ENCODE peak calls at places on chromosomes 6 and 20, in five cellular contexts. One of them, this sample, is unnamed. For H3K9me3, the result is how much of the 10 kb centered on the place peaks cover.

GRCh38 chr6:30206799-30207618 is 6.2 kb downstream of the TRIM26 start:
- DNase-seq in upper lobe of right lung: peak
- DNase-seq in tibial artery: no peak
- DNase-seq in spleen: no peak
- DNase-seq in CD8-positive, alpha-beta memory T cell: no peak
- DNase-seq in this sample: no peak

GRCh38 chr6:143539723-143540122 is 28.2 kb upstream of the FUCA2 start:
- DNase-seq in upper lobe of right lung: no peak
- DNase-seq in tibial artery: no peak
- DNase-seq in spleen: no peak
- DNase-seq in CD8-positive, alpha-beta memory T cell: no peak
- DNase-seq in this sample: no peak

GRCh38 chr6:64685401-64685800 is 1021.6 kb downstream of the EYS start:
- DNase-seq in upper lobe of right lung: no peak
- DNase-seq in tibial artery: no peak
- DNase-seq in spleen: no peak
- DNase-seq in CD8-positive, alpha-beta memory T cell: no peak
- DNase-seq in this sample: no peak

GRCh38 chr6:41625442-41625841 is 12.8 kb upstream of the MDFI start:
- DNase-seq in upper lobe of right lung: peak
- DNase-seq in tibial artery: peak
- DNase-seq in spleen: no peak
- DNase-seq in CD8-positive, alpha-beta memory T cell: no peak
- DNase-seq in this sample: no peak

GRCh38 chr6:52416629-52417151 is 3.5 kb upstream of the EFHC1 start:
- DNase-seq in upper lobe of right lung: no peak
- DNase-seq in tibial artery: no peak
- DNase-seq in spleen: no peak
- DNase-seq in CD8-positive, alpha-beta memory T cell: no peak
- DNase-seq in this sample: no peak

GRCh38 chr20:9705722-9706476 is 133.0 kb downstream of the PAK5 start:
- DNase-seq in upper lobe of right lung: no peak
- DNase-seq in tibial artery: no peak
- DNase-seq in spleen: no peak
- DNase-seq in CD8-positive, alpha-beta memory T cell: no peak
- DNase-seq in this sample: no peak

GRCh38 chr6:168105813-168106660 is 27.0 kb upstream of the FRMD1 start:
- DNase-seq in upper lobe of right lung: peak
- DNase-seq in tibial artery: no peak
- DNase-seq in spleen: peak
- DNase-seq in CD8-positive, alpha-beta memory T cell: no peak
- DNase-seq in this sample: no peak

GRCh38 chr6:129567374-129567773 is 142.6 kb downstream of the ARHGAP18 start:
- DNase-seq in upper lobe of right lung: no peak
- DNase-seq in tibial artery: peak
- DNase-seq in spleen: no peak
- DNase-seq in CD8-positive, alpha-beta memory T cell: no peak
- DNase-seq in this sample: no peak

GRCh38 chr20:39165099-39165498 is 203.0 kb downstream of the DHX35 start:
- DNase-seq in upper lobe of right lung: no peak
- DNase-seq in tibial artery: no peak
- DNase-seq in spleen: no peak
- DNase-seq in CD8-positive, alpha-beta memory T cell: no peak
- DNase-seq in this sample: no peak

GRCh38 chr6:16288163-16288562 is 49.8 kb downstream of the GMPR start:
- DNase-seq in upper lobe of right lung: no peak
- DNase-seq in tibial artery: no peak
- DNase-seq in spleen: no peak
- DNase-seq in CD8-positive, alpha-beta memory T cell: no peak
- DNase-seq in this sample: no peak

GRCh38 chr6:144335914-144336313 is 50.8 kb downstream of the UTRN start:
- DNase-seq in upper lobe of right lung: no peak
- DNase-seq in tibial artery: no peak
- DNase-seq in spleen: peak
- DNase-seq in CD8-positive, alpha-beta memory T cell: no peak
- DNase-seq in this sample: no peak

GRCh38 chr6:142121342-142121741 is 11.4 kb upstream of the GJE1 start:
- DNase-seq in upper lobe of right lung: no peak
- DNase-seq in tibial artery: no peak
- DNase-seq in spleen: no peak
- DNase-seq in CD8-positive, alpha-beta memory T cell: no peak
- DNase-seq in this sample: no peak

GRCh38 chr6:35489995-35490791 is 6.7 kb downstream of the TEAD3 start:
- DNase-seq in upper lobe of right lung: peak
- DNase-seq in tibial artery: peak
- DNase-seq in spleen: no peak
- DNase-seq in CD8-positive, alpha-beta memory T cell: no peak
- DNase-seq in this sample: no peak

GRCh38 chr20:64026-64603 is 23.4 kb upstream of the DEFB125 start:
- DNase-seq in upper lobe of right lung: no peak
- DNase-seq in tibial artery: no peak
- DNase-seq in spleen: no peak
- DNase-seq in CD8-positive, alpha-beta memory T cell: no peak
- DNase-seq in this sample: no peak
- H3K9me3 ChIP-seq in upper lobe of right lung: under half
- H3K9me3 ChIP-seq in tibial artery: under half
- H3K9me3 ChIP-seq in spleen: under half
- H3K9me3 ChIP-seq in CD8-positive, alpha-beta memory T cell: under half
- H3K9me3 ChIP-seq in this sample: under half

GRCh38 chr6:106037060-106037459 is 49.1 kb upstream of the PRDM1 start:
- DNase-seq in upper lobe of right lung: no peak
- DNase-seq in tibial artery: no peak
- DNase-seq in spleen: no peak
- DNase-seq in CD8-positive, alpha-beta memory T cell: no peak
- DNase-seq in this sample: no peak
- H3K9me3 ChIP-seq in upper lobe of right lung: under half
- H3K9me3 ChIP-seq in tibial artery: under half
- H3K9me3 ChIP-seq in spleen: under half
- H3K9me3 ChIP-seq in CD8-positive, alpha-beta memory T cell: under half
- H3K9me3 ChIP-seq in this sample: under half

DNA sequence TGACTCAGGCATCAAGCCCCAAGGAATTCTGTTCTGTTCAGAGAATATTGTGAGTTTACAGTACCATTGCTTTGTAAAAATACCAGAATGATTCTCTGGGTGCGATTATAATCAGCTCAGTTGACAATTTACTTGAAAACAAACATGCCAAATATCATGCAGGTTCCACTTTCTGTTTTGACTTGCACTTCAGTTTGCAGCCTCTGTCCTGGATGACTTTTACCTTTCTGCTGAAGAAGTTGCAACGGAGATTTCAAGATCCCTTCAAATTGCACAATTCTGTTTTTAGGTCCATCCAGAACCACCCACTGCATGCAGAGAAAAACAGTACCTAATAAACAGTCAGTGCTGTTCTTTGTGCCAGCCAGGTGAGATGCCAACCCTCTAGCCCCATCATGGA is 3.4 kb downstream of the CD40 start:
- DNase-seq in upper lobe of right lung: no peak
- DNase-seq in tibial artery: no peak
- DNase-seq in spleen: no peak
- DNase-seq in CD8-positive, alpha-beta memory T cell: no peak
- DNase-seq in this sample: no peak
- H3K9me3 ChIP-seq in upper lobe of right lung: under half
- H3K9me3 ChIP-seq in tibial artery: under half
- H3K9me3 ChIP-seq in spleen: under half
- H3K9me3 ChIP-seq in CD8-positive, alpha-beta memory T cell: under half
- H3K9me3 ChIP-seq in this sample: under half

GRCh38 chr6:61210549-61210948 is 1075.5 kb downstream of the KHDRBS2 start:
- DNase-seq in upper lobe of right lung: no peak
- DNase-seq in tibial artery: no peak
- DNase-seq in spleen: no peak
- DNase-seq in CD8-positive, alpha-beta memory T cell: no peak
- DNase-seq in this sample: no peak
- H3K9me3 ChIP-seq in upper lobe of right lung: under half
- H3K9me3 ChIP-seq in tibial artery: under half
- H3K9me3 ChIP-seq in spleen: half or more
- H3K9me3 ChIP-seq in CD8-positive, alpha-beta memory T cell: under half
- H3K9me3 ChIP-seq in this sample: under half

DNA sequence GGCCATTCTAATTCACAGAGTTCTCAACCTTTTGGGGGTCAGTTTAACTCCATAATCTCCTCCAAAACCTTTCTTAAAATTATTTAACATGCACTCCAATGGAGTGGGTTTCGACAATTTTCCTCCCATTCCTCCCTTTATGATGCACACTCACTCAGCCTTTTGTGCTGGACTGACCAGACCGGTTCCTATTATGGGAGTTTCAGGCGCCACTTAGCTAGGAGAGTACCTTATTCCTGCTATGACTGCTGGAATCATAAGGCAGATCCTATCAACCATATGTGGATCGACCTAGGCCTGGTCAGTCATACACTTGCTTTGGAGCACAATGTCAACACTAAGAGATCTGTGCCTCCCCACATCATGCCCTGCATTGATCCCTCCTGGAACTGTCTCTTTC is 63.9 kb upstream of the MOCS1 start:
- DNase-seq in upper lobe of right lung: no peak
- DNase-seq in tibial artery: no peak
- DNase-seq in spleen: no peak
- DNase-seq in CD8-positive, alpha-beta memory T cell: no peak
- DNase-seq in this sample: no peak
- H3K9me3 ChIP-seq in upper lobe of right lung: under half
- H3K9me3 ChIP-seq in tibial artery: under half
- H3K9me3 ChIP-seq in spleen: half or more
- H3K9me3 ChIP-seq in CD8-positive, alpha-beta memory T cell: under half
- H3K9me3 ChIP-seq in this sample: under half

DNA sequence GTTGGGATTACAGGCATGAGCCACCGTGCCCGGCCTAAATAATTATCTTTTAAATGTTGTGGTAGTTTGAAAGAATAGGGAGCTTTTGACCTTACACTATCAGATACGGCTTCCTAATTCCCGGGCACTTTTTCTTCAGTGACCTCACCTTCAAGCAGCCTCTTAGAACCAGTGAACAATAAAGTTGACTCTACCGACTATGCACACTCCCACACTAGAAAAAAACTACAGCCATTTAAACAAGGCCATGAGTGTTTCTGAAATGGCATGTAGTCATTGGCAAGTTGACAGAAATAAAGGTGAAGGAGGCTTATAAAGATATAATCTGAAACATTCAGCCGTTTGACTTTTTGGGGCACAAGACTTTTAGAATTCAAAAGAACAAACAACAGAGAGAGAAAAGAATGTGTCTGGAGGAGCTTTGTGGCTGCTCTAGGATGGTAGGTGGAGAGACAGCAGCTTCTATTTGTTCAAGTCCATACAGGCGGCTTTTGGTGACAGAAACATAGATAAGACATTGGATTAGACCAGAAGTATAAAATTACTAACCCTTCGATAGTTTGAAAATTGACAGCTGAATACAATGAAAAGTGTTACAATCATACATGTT is 75.2 kb downstream of the GJA1 start:
- DNase-seq in upper lobe of right lung: no peak
- DNase-seq in tibial artery: no peak
- DNase-seq in spleen: no peak
- DNase-seq in CD8-positive, alpha-beta memory T cell: no peak
- DNase-seq in this sample: no peak
- H3K9me3 ChIP-seq in upper lobe of right lung: under half
- H3K9me3 ChIP-seq in tibial artery: under half
- H3K9me3 ChIP-seq in spleen: under half
- H3K9me3 ChIP-seq in CD8-positive, alpha-beta memory T cell: under half
- H3K9me3 ChIP-seq in this sample: under half

DNA sequence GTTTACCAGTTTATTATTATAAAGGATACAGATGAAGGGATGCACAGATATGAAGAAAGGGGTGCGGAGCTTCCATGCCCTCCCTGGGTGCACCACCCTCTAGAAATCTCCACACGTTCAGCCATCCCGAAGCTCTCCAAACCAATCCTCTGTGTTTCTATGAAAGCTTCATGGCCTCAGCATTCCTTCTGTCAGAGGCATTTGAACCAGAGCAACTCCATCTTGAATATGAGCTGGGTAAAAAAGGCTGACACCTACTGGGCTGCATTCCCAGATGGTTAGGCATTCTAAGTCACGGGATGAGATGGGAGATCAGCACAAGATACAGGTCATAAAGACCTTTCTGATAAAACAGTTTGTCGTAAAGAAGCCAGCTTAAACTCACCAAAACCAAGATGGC is 115.3 kb upstream of the SHLD1 start:
- DNase-seq in upper lobe of right lung: no peak
- DNase-seq in tibial artery: no peak
- DNase-seq in spleen: no peak
- DNase-seq in CD8-positive, alpha-beta memory T cell: no peak
- DNase-seq in this sample: no peak
- H3K9me3 ChIP-seq in upper lobe of right lung: under half
- H3K9me3 ChIP-seq in tibial artery: under half
- H3K9me3 ChIP-seq in spleen: under half
- H3K9me3 ChIP-seq in CD8-positive, alpha-beta memory T cell: under half
- H3K9me3 ChIP-seq in this sample: under half

GRCh38 chr6:27448456-27448855 is 24.4 kb downstream of the ZNF184 start:
- DNase-seq in upper lobe of right lung: no peak
- DNase-seq in tibial artery: no peak
- DNase-seq in spleen: no peak
- DNase-seq in CD8-positive, alpha-beta memory T cell: no peak
- DNase-seq in this sample: no peak

GRCh38 chr6:27452496-27452897 is 20.4 kb downstream of the ZNF184 start:
- DNase-seq in upper lobe of right lung: no peak
- DNase-seq in tibial artery: no peak
- DNase-seq in spleen: no peak
- DNase-seq in CD8-positive, alpha-beta memory T cell: no peak
- DNase-seq in this sample: no peak

GRCh38 chr6:27451660-27452390 is 21.1 kb downstream of the ZNF184 start:
- DNase-seq in upper lobe of right lung: no peak
- DNase-seq in tibial artery: no peak
- DNase-seq in spleen: no peak
- DNase-seq in CD8-positive, alpha-beta memory T cell: no peak
- DNase-seq in this sample: no peak
- H3K9me3 ChIP-seq in upper lobe of right lung: half or more
- H3K9me3 ChIP-seq in tibial artery: half or more
- H3K9me3 ChIP-seq in spleen: half or more
- H3K9me3 ChIP-seq in CD8-positive, alpha-beta memory T cell: half or more
- H3K9me3 ChIP-seq in this sample: half or more

DNA sequence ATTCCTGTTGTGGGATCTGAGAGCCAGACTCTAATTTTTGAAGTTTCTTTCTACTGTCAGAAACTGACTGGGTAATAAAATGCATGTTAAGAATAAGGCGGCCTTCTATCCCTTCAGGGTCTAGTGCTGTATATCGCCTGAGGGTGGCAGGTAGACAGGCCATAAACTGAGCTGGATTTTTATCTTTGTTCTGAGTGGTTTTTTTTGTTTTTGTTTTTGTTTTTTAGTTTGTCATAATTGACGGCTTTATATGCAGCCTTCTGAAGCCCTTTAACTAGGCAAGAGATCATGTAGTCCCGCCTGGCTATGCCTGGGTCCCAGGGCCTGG is 747.7 kb upstream of the ADGRB3 start:
- DNase-seq in upper lobe of right lung: no peak
- DNase-seq in tibial artery: no peak
- DNase-seq in spleen: no peak
- DNase-seq in CD8-positive, alpha-beta memory T cell: no peak
- DNase-seq in this sample: no peak
- H3K9me3 ChIP-seq in upper lobe of right lung: under half
- H3K9me3 ChIP-seq in tibial artery: under half
- H3K9me3 ChIP-seq in spleen: under half
- H3K9me3 ChIP-seq in CD8-positive, alpha-beta memory T cell: under half
- H3K9me3 ChIP-seq in this sample: under half

This sample was measured in T-helper 17 cell.